ENCODE peak calls at places on chromosomes 6 and 20, in five cellular contexts. Q is uterus, P is foreskin fibroblast, G is lower lobe of right lung, B is lower leg skin. S is an unnamed sample.
A peak's percentile ranks its signal among the peaks of the same experiment; 100 is the strongest.

GRCh38 chr20:57505991-57506390 is 18.9 kb downstream of the CTCFL start:
- DNase-seq in G (no peak), P (no peak), Q (no peak), B (no peak), S (no peak)

GRCh38 chr20:3788685-3789155 is 2.2 kb upstream of the CENPB start:
- DNase-seq in P (peak; percentile 43), B (no peak), Q (no peak), G (peak; percentile 22), S (no peak)

GRCh38 chr20:56994006-56994405 is 272.4 kb downstream of the BMP7 start:
- DNase-seq in Q (no peak), B (no peak), G (no peak), P (no peak), S (no peak)

GRCh38 chr6:166361080-166361429 is 18.7 kb upstream of the SFT2D1 start:
- DNase-seq in G (peak; percentile 72), B (peak; percentile 32), P (no peak), Q (no peak), S (no peak)

GRCh38 chr20:41169791-41170351 is 32.5 kb downstream of the PLCG1 start:
- DNase-seq in G (no peak), B (no peak), Q (peak; percentile 13), P (peak; percentile 83), S (no peak)

GRCh38 chr20:3712279-3712873 is at the start of gene SIGLEC1:
- DNase-seq in B (peak; percentile 60), Q (no peak), P (no peak), G (peak; percentile 88), S (no peak)

GRCh38 chr6:55818482-55818881 is 56.9 kb downstream of the BMP5 start:
- DNase-seq in B (no peak), G (no peak), P (peak; percentile 74), Q (no peak), S (no peak)

GRCh38 chr6:100188754-100189153 is 194.7 kb upstream of the MCHR2 start:
- DNase-seq in Q (no peak), G (no peak), P (peak; percentile 24), B (no peak), S (no peak)

GRCh38 chr20:20492521-20493334 is 124.8 kb downstream of the INSM1 start:
- DNase-seq in B (no peak), G (no peak), Q (no peak), P (no peak), S (no peak)

GRCh38 chr20:235891-236290 is 8.8 kb downstream of the DEFB129 start:
- DNase-seq in Q (no peak), B (no peak), G (no peak), P (peak; percentile 40), S (no peak)

GRCh38 chr6:142297996-142298753 is 3.6 kb upstream of the ADGRG6 start:
- DNase-seq in P (peak; percentile 77), Q (no peak), G (no peak), B (no peak), S (no peak)

DNA sequence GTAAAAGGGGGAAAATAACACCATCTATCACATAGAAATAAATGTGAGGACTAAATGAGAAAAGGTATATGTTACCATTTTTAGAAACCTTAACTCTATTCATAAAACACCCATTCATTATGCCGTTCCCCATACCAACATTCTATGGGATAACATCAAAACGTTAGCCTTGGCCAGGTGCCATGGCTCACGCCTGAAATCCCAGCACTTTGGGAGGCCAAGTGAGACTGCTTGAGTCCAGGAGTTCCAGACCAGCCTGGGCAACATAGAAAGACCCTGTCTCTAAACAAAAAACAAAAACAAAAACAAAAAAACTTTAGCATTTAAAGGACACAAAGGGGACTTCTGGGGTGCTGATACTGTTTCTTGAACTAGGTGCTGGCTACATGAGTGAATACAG is 1.3 kb downstream of the PIGU start:
- DNase-seq in B (no peak), Q (no peak), P (no peak), G (no peak), S (no peak)
- H3K4me3 ChIP-seq in B (no peak overlapping the region), Q (no peak overlapping the region), P (no peak overlapping the region), G (no peak overlapping the region), S (no peak overlapping the region)

DNA sequence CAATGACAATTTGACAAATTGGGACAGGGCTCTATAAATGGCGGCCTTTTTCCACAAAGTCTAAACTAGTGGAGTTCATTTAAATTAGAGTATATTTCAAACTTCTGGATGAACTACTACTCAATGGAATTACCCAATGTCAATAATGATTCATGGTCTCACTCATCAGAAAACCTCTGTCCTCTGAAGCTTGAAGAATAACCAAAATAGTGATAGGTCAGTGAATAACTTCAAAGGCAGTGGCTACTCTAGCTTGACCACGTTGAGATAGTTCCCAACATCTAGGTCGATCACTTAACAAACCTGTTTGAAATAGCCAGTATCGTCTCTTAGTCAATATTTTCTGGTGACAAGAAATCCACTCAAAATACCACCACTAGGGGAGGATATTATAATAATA is 197.6 kb downstream of the HDGFL1 start:
- DNase-seq in Q (no peak), P (peak; percentile 53), G (no peak), B (no peak), S (no peak)
- TF ChIP-seq CTCF in Q (no peak), P (no peak), G (no peak), B (no peak), S (no peak)

GRCh38 chr20:5608104-5608447 is 142.1 kb upstream of the SHLD1 start:
- DNase-seq in P (no peak), B (no peak), G (no peak), Q (no peak), S (no peak)
- H3K4me3 ChIP-seq in P (peak overlapping the region; percentile 98), B (no peak overlapping the region), G (peak overlapping the region; percentile 73), Q (no peak overlapping the region), S (peak overlapping the region; percentile 6)

GRCh38 chr6:157143171-157143884 is 180.0 kb downstream of the TMEM242 start:
- DNase-seq in P (peak; percentile 70), Q (no peak), G (no peak), B (no peak), S (no peak)

GRCh38 chr6:157134402-157135074 is 188.8 kb downstream of the TMEM242 start:
- DNase-seq in G (no peak), B (no peak), Q (no peak), P (no peak), S (no peak)

GRCh38 chr6:157137501-157137900 is 185.8 kb downstream of the TMEM242 start:
- DNase-seq in Q (no peak), B (no peak), G (no peak), P (no peak), S (no peak)

GRCh38 chr6:157135691-157136090 is 187.6 kb downstream of the TMEM242 start:
- DNase-seq in G (no peak), Q (no peak), B (no peak), P (peak; percentile 57), S (no peak)

GRCh38 chr6:157139054-157139708 is 184.1 kb downstream of the TMEM242 start:
- DNase-seq in Q (no peak), P (no peak), B (no peak), G (no peak), S (no peak)
- TF ChIP-seq CTCF in Q (no peak), P (no peak), B (no peak), G (peak; percentile 10), S (peak; percentile 9)

GRCh38 chr6:20589266-20589665 is 55.0 kb downstream of the CDKAL1 start:
- DNase-seq in G (no peak), Q (no peak), B (no peak), P (peak; percentile 27), S (no peak)
- H3K4me3 ChIP-seq in G (no peak overlapping the region), Q (no peak overlapping the region), B (no peak overlapping the region), P (no peak overlapping the region), S (no peak overlapping the region)

GRCh38 chr6:136754820-136755219 is 37.5 kb downstream of the MAP3K5 start:
- DNase-seq in Q (no peak), B (no peak), G (no peak), P (no peak), S (no peak)

GRCh38 chr6:136753624-136754023 is 38.7 kb downstream of the MAP3K5 start:
- DNase-seq in P (no peak), G (no peak), Q (no peak), B (no peak), S (no peak)

GRCh38 chr6:136761227-136761922 is 30.9 kb downstream of the MAP3K5 start:
- DNase-seq in Q (no peak), P (peak; percentile 63), B (no peak), G (no peak), S (no peak)

GRCh38 chr6:136752554-136752953 is 39.7 kb downstream of the MAP3K5 start:
- DNase-seq in B (no peak), G (peak; percentile 49), P (no peak), Q (no peak), S (no peak)

GRCh38 chr6:136757150-136757549 is 35.1 kb downstream of the MAP3K5 start:
- DNase-seq in Q (no peak), G (no peak), B (no peak), P (no peak), S (no peak)
- TF ChIP-seq CTCF in Q (no peak), G (no peak), B (no peak), P (no peak), S (no peak)

GRCh38 chr6:85404497-85405174 is 45.2 kb upstream of the NT5E start:
- DNase-seq in Q (no peak), G (no peak), P (peak; percentile 97), B (no peak), S (peak; percentile 74)
- H3K4me3 ChIP-seq in Q (no peak overlapping the region), G (no peak overlapping the region), P (no peak overlapping the region), B (no peak overlapping the region), S (no peak overlapping the region)

DNA sequence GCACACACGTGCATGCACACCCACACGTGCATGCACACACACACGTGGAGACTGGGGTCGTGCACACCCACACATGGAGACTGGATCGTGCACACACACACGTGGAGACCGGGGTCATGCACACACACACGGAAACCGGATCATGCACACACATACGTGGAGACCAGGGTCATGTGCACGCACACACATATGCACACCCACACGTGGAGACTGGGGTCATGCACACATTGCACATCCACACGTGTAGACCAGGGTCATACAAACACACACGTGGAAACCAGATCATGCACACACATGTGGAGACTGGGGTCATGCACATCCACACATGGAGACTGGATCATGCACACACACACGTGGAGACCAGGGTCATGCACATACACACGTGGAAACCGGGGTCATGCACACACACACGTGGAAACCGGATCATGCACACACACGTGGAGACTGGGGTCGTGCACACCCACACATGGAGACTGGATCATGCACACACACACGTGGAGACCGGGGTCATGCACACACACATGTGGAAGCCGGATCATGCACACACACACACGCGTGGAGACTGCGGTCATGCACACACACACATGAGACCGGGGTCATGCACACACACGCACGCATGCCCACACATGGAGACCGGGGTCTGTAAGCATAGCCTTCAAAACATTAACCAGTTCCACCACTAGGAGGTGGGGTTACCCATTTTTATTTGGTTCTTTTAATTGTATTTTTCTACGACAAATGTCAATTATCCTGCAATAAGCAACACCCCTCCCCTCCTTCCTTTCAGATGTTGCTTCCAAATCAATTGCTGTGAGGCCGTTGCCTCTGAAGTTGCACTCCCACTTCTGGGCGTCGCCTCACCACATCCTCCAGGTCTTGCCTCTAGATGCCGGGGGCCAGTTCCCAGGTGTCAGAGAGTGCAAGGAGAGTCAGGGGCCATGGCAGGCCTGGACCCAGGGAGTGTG is 95.8 kb downstream of the TMEM242 start:
- DNase-seq in B (no peak), P (no peak), Q (no peak), G (no peak), S (no peak)
- TF ChIP-seq CTCF in B (no peak), P (peak; percentile 33), Q (peak; percentile 20), G (no peak), S (peak; percentile 28)